ENCODE peak calls at places on chromosomes 7 and 10, in four cellular contexts. O is prostate gland; U is T-helper 2 cell; J is stimulated activated CD8-positive, alpha-beta memory T cell treated with anti-CD3 and anti-CD28 coated beads, Interleukin-12 subunit alpha, Interleukin-12 subunit beta, amount 100 ng/mL, for 1 hour. T is an unnamed sample.

GRCh38 chr10:114332808-114333207 is 71.5 kb downstream of the AFAP1L2 start:
- DNase-seq in O (no peak), U (no peak), J (no peak), T (no peak)

GRCh38 chr7:108097703-108098102 is 32.5 kb downstream of the LAMB4 start:
- DNase-seq in O (no peak), U (no peak), J (no peak), T (no peak)

GRCh38 chr7:39672176-39672575 is 48.8 kb downstream of the RALA start:
- DNase-seq in O (no peak), U (no peak), J (no peak), T (no peak)

GRCh38 chr10:35942052-35942451 is 300.0 kb upstream of the FZD8 start:
- DNase-seq in O (no peak), U (no peak), J (no peak), T (no peak)

GRCh38 chr7:361680-362415 is 71.9 kb downstream of the FOXL3 start:
- DNase-seq in O (no peak), U (no peak), J (no peak), T (no peak)

GRCh38 chr7:69967699-69968450 is 369.6 kb downstream of the AUTS2 start:
- DNase-seq in O (no peak), U (no peak), J (no peak), T (no peak)

GRCh38 chr10:61612009-61612408 is 50.7 kb upstream of the CABCOCO1 start:
- DNase-seq in O (peak), U (no peak), J (no peak), T (no peak)

GRCh38 chr7:139842414-139843210 is 13.5 kb downstream of the TBXAS1 start:
- DNase-seq in O (no peak), U (no peak), J (no peak), T (no peak)

GRCh38 chr7:157295338-157295737 is 41.5 kb upstream of the DNAJB6 start:
- DNase-seq in O (no peak), U (no peak), J (no peak), T (no peak)

GRCh38 chr7:39709029-39709428 is 85.7 kb downstream of the RALA start:
- DNase-seq in O (no peak), U (no peak), J (no peak), T (no peak)

GRCh38 chr10:28983799-28984198 is 305.1 kb upstream of the LYZL1 start:
- DNase-seq in O (no peak), U (no peak), J (no peak), T (no peak)

GRCh38 chr10:86108696-86109095 is 257.9 kb downstream of the GRID1 start:
- DNase-seq in O (no peak), U (no peak), J (no peak), T (no peak)

GRCh38 chr7:34837826-34838225 is 179.8 kb downstream of the NPSR1 start:
- DNase-seq in O (no peak), U (no peak), J (no peak), T (no peak)

GRCh38 chr7:47453093-47454056 is 128.5 kb downstream of the TNS3 start:
- DNase-seq in O (peak), U (no peak), J (no peak), T (peak)

GRCh38 chr7:47550788-47551470 is 31.0 kb downstream of the TNS3 start:
- DNase-seq in O (no peak), U (no peak), J (no peak), T (no peak)

GRCh38 chr7:34845666-34846361 is 187.8 kb downstream of the NPSR1 start:
- DNase-seq in O (no peak), U (no peak), J (no peak), T (no peak)

GRCh38 chr7:138089080-138089901 is 13.0 kb downstream of the AKR1D1 start:
- DNase-seq in O (no peak), U (no peak), J (no peak), T (no peak)

GRCh38 chr7:108146070-108146842 is 16.1 kb upstream of the LAMB4 start:
- DNase-seq in O (peak), U (peak), J (peak), T (peak)

GRCh38 chr7:53602817-53603418 is 567.5 kb downstream of the POM121L12 start:
- DNase-seq in O (no peak), U (no peak), J (no peak), T (no peak)

T was measured in gastrocnemius medialis.